ENCODE peak calls at places on chromosomes 5 and 9, in five cellular contexts. C is heart right ventricle; R is endothelial cell of umbilical vein; K is CD4-positive, CD25-positive, alpha-beta regulatory T cell; U is CD8-positive, alpha-beta memory T cell. N is an unnamed sample.

GRCh38 chr9:78127271-78128225 is 95.9 kb upstream of the GNAQ start:
- DNase-seq in R (no peak), K (no peak), C (no peak), U (no peak), N (no peak)

GRCh38 chr5:97100486-97100885 is 41.9 kb downstream of the LIX1 start:
- DNase-seq in C (no peak), U (no peak), R (no peak), K (no peak), N (no peak)

GRCh38 chr5:139812836-139813805 is 17.5 kb downstream of the PSD2 start:
- DNase-seq in C (no peak), R (no peak), U (no peak), K (no peak), N (no peak)

GRCh38 chr9:69149321-69149807 is 24.7 kb upstream of the TJP2 start:
- DNase-seq in R (peak; percentile 96), C (peak; percentile 28), U (no peak), K (no peak), N (no peak)

GRCh38 chr5:135329101-135329912 is 69.7 kb downstream of the MACROH2A1 start:
- DNase-seq in U (no peak), K (no peak), R (no peak), C (no peak), N (no peak)

GRCh38 chr5:111127453-111128195 is 35.5 kb downstream of the WDR36 start:
- DNase-seq in K (no peak), U (no peak), R (peak; percentile 67), C (no peak), N (no peak)

GRCh38 chr5:130337179-130337888 is 433.1 kb downstream of the CHSY3 start:
- DNase-seq in K (no peak), U (no peak), C (peak; percentile 10), R (peak; percentile 87), N (no peak)

GRCh38 chr9:132702254-132702653 is 32.0 kb downstream of the GTF3C4 start:
- DNase-seq in K (no peak), C (no peak), R (no peak), U (no peak), N (no peak)

GRCh38 chr9:119453980-119454379 is 84.7 kb upstream of the BRINP1 start:
- DNase-seq in U (no peak), C (no peak), R (no peak), K (no peak), N (no peak)

GRCh38 chr5:40594811-40595210 is 84.9 kb upstream of the PTGER4 start:
- DNase-seq in R (peak; percentile 17), K (no peak), U (no peak), C (no peak), N (no peak)

GRCh38 chr5:179699640-179700298 is 1.0 kb downstream of the CANX start:
- DNase-seq in C (peak; percentile 14), K (peak; percentile 51), U (peak; percentile 14), R (peak; percentile 60), N (no peak)

GRCh38 chr9:35871514-35871913 is 1.3 kb upstream of the OR13J1 start:
- DNase-seq in R (no peak), U (no peak), K (no peak), C (no peak), N (no peak)

GRCh38 chr5:143224672-143225071 is 178.8 kb downstream of the NR3C1 start:
- DNase-seq in R (no peak), K (no peak), U (no peak), C (no peak), N (no peak)

GRCh38 chr5:145887976-145888574 is 15.3 kb upstream of the GRXCR2 start:
- DNase-seq in K (no peak), C (peak; percentile 7), R (peak; percentile 64), U (no peak), N (no peak)

GRCh38 chr9:82057805-82058204 is 69.2 kb downstream of the SPATA31D1 start:
- DNase-seq in C (no peak), U (no peak), R (no peak), K (no peak), N (no peak)

GRCh38 chr9:130438368-130438981 is 6.3 kb upstream of the ASS1 start:
- DNase-seq in C (no peak), R (no peak), U (no peak), K (no peak), N (peak; percentile 12)

GRCh38 chr9:129280236-129281231 is 102.5 kb upstream of the IER5L start:
- DNase-seq in C (no peak), K (no peak), R (no peak), U (no peak), N (no peak)

GRCh38 chr9:137178201-137178938 is 6.5 kb upstream of the TMEM210 start:
- DNase-seq in U (no peak), C (no peak), R (no peak), K (no peak), N (no peak)

GRCh38 chr9:33446507-33447403 is 638 bp downstream of the AQP3 start:
- DNase-seq in R (peak; percentile 41), U (peak; percentile 47), K (peak; percentile 89), C (peak; percentile 48), N (peak; percentile 68)

GRCh38 chr9:13100914-13101572 is 178.4 kb downstream of the MPDZ start:
- DNase-seq in C (no peak), K (no peak), R (no peak), U (no peak), N (no peak)

GRCh38 chr5:132257131-132258101 is at the start of gene PDLIM4:
- DNase-seq in C (peak; percentile 27), K (no peak), R (peak; percentile 62), U (no peak), N (peak; percentile 84)

GRCh38 chr9:33431420-33431819 is 16.0 kb downstream of the AQP3 start:
- DNase-seq in R (no peak), K (no peak), C (no peak), U (no peak), N (no peak)

GRCh38 chr9:35712762-35713400 is 19.1 kb downstream of the TLN1 start:
- DNase-seq in R (no peak), K (no peak), U (no peak), C (no peak), N (no peak)

GRCh38 chr5:10111575-10111974 is 138.1 kb downstream of the ATPSCKMT start:
- DNase-seq in C (no peak), R (no peak), U (no peak), K (peak; percentile 20), N (no peak)

GRCh38 chr5:159402328-159402727 is 72.0 kb upstream of the IL12B start:
- DNase-seq in U (no peak), C (no peak), R (no peak), K (no peak), N (no peak)

GRCh38 chr5:50727149-50727496 is 60.7 kb downstream of the PARP8 start:
- DNase-seq in R (no peak), C (no peak), U (no peak), K (peak; percentile 24), N (peak; percentile 23)

GRCh38 chr5:150625831-150626746 is 14.4 kb upstream of the SYNPO start:
- DNase-seq in C (no peak), K (no peak), R (no peak), U (no peak), N (peak; percentile 63)

DNA sequence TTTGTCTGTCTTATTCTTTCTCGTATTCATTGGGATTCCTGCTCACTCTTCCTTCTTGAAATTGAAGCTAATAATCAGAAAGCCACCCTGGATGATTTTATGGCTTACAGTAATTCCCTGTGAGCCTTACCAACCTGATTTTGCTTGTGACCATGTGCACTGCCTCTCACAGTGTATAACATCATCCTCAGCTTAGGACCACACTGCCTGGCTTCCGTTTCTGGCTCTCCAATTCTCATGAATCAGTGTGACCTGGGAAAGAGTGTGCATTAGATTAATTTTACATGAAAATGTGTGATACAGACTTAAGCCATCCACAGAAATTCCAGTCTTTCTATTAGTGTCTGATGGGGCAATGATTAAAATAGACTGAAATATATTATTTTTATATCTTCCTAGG is 126.8 kb upstream of the DMRT1 start:
- DNase-seq in R (no peak), U (no peak), C (no peak), K (no peak), N (no peak)
- H3K4me1 ChIP-seq in R (peaks cover 20% of the 10 kb centered on the region), U (no peaks in the 10 kb centered on the region), C (peaks cover 61% of the 10 kb centered on the region), K (no peaks in the 10 kb centered on the region), N (peaks cover 5% of the 10 kb centered on the region)

GRCh38 chr9:114389612-114390368 is 2.0 kb upstream of the AKNA start:
- DNase-seq in C (no peak), K (no peak), U (no peak), R (no peak), N (no peak)
- H3K4me3 ChIP-seq in C (no peak overlapping the region), K (peak overlapping the region; percentile 98), U (peak overlapping the region; percentile 98), R (no peak overlapping the region), N (no peak overlapping the region)

DNA sequence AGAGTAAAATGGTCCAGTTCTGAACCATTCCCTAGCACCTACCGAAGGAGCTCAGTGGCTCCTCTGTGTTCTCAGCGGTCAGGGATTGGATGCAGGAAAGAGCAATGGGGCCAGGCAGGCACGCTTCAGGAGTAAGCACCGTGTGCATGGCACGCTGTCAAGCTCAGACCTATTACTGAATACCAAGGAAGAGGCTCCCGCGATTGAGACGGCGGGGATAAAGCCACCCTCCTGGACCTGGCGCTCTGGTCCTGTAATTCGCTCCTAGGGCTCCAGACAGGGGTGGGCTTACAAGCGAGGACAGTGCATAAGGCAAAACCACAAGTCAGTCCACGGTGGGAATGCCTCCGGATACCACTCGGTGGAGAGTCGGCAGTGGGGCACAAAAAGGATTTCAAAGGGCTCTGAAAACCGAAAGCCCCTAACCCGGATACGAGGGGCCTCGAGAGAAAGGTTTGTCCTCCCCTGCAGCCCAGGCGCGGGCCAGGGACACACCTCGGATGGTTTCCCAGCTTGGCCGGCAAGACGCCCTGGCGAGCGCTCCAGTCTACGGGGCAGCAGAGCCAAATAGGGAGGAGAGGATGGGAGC is 981 bp downstream of the OXCT1 start:
- DNase-seq in C (peak; percentile 73), U (peak; percentile 9), K (no peak), R (peak; percentile 32), N (peak; percentile 92)
- H3K4me1 ChIP-seq in C (peaks cover 23% of the 10 kb centered on the region), U (peaks cover 38% of the 10 kb centered on the region), K (peaks cover 39% of the 10 kb centered on the region), R (peaks cover 12% of the 10 kb centered on the region), N (peaks cover 3% of the 10 kb centered on the region)

GRCh38 chr9:16701347-16701746 is 169.1 kb downstream of the BNC2 start:
- DNase-seq in U (no peak), R (no peak), C (no peak), K (no peak), N (no peak)

GRCh38 chr9:16708638-16709435 is 161.6 kb downstream of the BNC2 start:
- DNase-seq in R (peak; percentile 61), K (no peak), C (no peak), U (no peak), N (no peak)

GRCh38 chr9:16704489-16705111 is 165.9 kb downstream of the BNC2 start:
- DNase-seq in U (no peak), K (no peak), R (no peak), C (peak; percentile 24), N (peak; percentile 64)

GRCh38 chr9:16704096-16704488 is 166.4 kb downstream of the BNC2 start:
- DNase-seq in C (no peak), K (no peak), U (no peak), R (peak; percentile 58), N (no peak)

GRCh38 chr9:16705121-16705604 is 165.3 kb downstream of the BNC2 start:
- DNase-seq in C (peak; percentile 86), U (no peak), K (no peak), R (peak; percentile 99), N (peak; percentile 92)
- H3K4me3 ChIP-seq in C (peak overlapping the region; percentile 13), U (no peak overlapping the region), K (no peak overlapping the region), R (no peak overlapping the region), N (peak overlapping the region; percentile 43)

DNA sequence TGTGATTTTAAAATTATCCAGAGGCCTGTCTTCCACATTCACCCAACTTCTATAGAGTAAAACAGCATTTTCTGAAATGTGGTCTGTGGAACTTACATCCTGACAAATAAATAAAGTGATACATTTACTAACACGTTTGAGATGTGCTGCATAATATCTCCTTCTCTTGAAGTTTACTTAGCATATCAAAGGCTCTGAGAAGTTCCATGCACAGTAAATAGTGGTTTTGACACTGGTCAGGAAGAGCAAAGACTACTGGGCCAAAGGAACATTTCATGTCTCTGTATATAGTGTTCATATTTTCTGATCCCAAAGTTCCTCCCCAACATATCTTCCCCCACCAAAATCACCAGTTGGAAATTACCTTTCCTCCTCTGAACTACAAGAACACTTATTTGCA is 30.5 kb upstream of the TARS1 start:
- DNase-seq in R (no peak), U (no peak), K (no peak), C (no peak), N (no peak)
- H3K4me1 ChIP-seq in R (no peaks in the 10 kb centered on the region), U (no peaks in the 10 kb centered on the region), K (no peaks in the 10 kb centered on the region), C (no peaks in the 10 kb centered on the region), N (no peaks in the 10 kb centered on the region)

N was measured in right cardiac atrium.